ENCODE peak calls at places on chromosomes 13 and 19, in nine cellular contexts. B, R, A, H, Y, U, O, P and G are unnamed samples.

GRCh38 chr13:85411608-85412007 is 387.6 kb downstream of the SLITRK6 start:
- DNase-seq in B (no peak), R (no peak), A (peak), H (no peak), Y (no peak), U (no peak), O (no peak), P (no peak), G (no peak)

GRCh38 chr13:32443111-32443510 is 15.2 kb upstream of the N4BP2L1 start:
- DNase-seq in B (no peak), R (no peak), A (no peak), H (peak), Y (no peak), U (peak), O (peak), P (no peak), G (peak)

GRCh38 chr13:46062190-46062589 is 9.6 kb upstream of the ZC3H13 start:
- DNase-seq in B (peak), R (no peak), A (peak), H (no peak), Y (peak), U (no peak), O (no peak), P (no peak), G (no peak)

GRCh38 chr13:75186384-75186783 is 295.6 kb downstream of the TBC1D4 start:
- DNase-seq in B (no peak), R (no peak), A (no peak), H (no peak), Y (no peak), U (no peak), O (peak), P (no peak), G (no peak)

GRCh38 chr19:13252569-13253335 is 102.5 kb downstream of the IER2 start:
- DNase-seq in B (no peak), R (no peak), A (no peak), H (no peak), Y (no peak), U (no peak), O (no peak), P (no peak), G (no peak)

GRCh38 chr19:46721269-46722003 is 4.5 kb upstream of the PRKD2 start:
- DNase-seq in B (no peak), R (no peak), A (no peak), H (no peak), Y (no peak), U (no peak), O (no peak), P (no peak), G (no peak)

GRCh38 chr13:26695891-26696311 is 64.7 kb downstream of the GPR12 start:
- DNase-seq in B (no peak), R (no peak), A (no peak), H (no peak), Y (no peak), U (no peak), O (no peak), P (no peak), G (no peak)

GRCh38 chr13:72456486-72456885 is 270.9 kb downstream of the MZT1 start:
- DNase-seq in B (no peak), R (no peak), A (no peak), H (no peak), Y (no peak), U (no peak), O (no peak), P (no peak), G (no peak)

GRCh38 chr19:46475976-46476375 is 4.6 kb upstream of the PNMA8A start:
- DNase-seq in B (no peak), R (no peak), A (peak), H (no peak), Y (no peak), U (no peak), O (no peak), P (no peak), G (no peak)

GRCh38 chr19:7705387-7706187 is 3.7 kb upstream of the FCER2 start:
- DNase-seq in B (no peak), R (no peak), A (no peak), H (no peak), Y (no peak), U (peak), O (no peak), P (peak), G (no peak)

GRCh38 chr19:18074192-18074591 is 12.5 kb downstream of the IL12RB1 start:
- DNase-seq in B (no peak), R (no peak), A (no peak), H (peak), Y (no peak), U (no peak), O (no peak), P (no peak), G (no peak)

GRCh38 chr13:39414339-39414738 is 188.7 kb downstream of the LHFPL6 start:
- DNase-seq in B (no peak), R (no peak), A (no peak), H (no peak), Y (no peak), U (no peak), O (no peak), P (no peak), G (no peak)

GRCh38 chr19:45505151-45505995 is 1.9 kb upstream of the VASP start:
- DNase-seq in B (no peak), R (no peak), A (no peak), H (no peak), Y (peak), U (no peak), O (no peak), P (no peak), G (no peak)

GRCh38 chr19:2549701-2550191 is 73.8 kb downstream of the GADD45B start:
- DNase-seq in B (peak), R (no peak), A (peak), H (no peak), Y (peak), U (no peak), O (no peak), P (peak), G (peak)

GRCh38 chr19:50794778-50795664 is 4.8 kb downstream of the ACP4 start:
- DNase-seq in B (no peak), R (no peak), A (no peak), H (no peak), Y (peak), U (no peak), O (peak), P (no peak), G (no peak)

GRCh38 chr19:33613601-33614000 is 8.2 kb upstream of the CHST8 start:
- DNase-seq in B (no peak), R (no peak), A (no peak), H (no peak), Y (no peak), U (no peak), O (no peak), P (no peak), G (no peak)

GRCh38 chr13:34750078-34750703 is 191.9 kb upstream of the NBEA start:
- DNase-seq in B (no peak), R (no peak), A (no peak), H (no peak), Y (no peak), U (no peak), O (peak), P (no peak), G (no peak)

GRCh38 chr13:97327071-97327470 is 104.9 kb downstream of the MBNL2 start:
- DNase-seq in B (no peak), R (no peak), A (no peak), H (no peak), Y (no peak), U (no peak), O (no peak), P (no peak), G (no peak)

GRCh38 chr13:79808475-79808874 is 327.5 kb downstream of the NDFIP2 start:
- DNase-seq in B (no peak), R (no peak), A (no peak), H (no peak), Y (no peak), U (no peak), O (no peak), P (no peak), G (no peak)

GRCh38 chr19:1580957-1581356 is 11.7 kb downstream of the MBD3 start:
- DNase-seq in B (no peak), R (no peak), A (no peak), H (no peak), Y (no peak), U (no peak), O (no peak), P (no peak), G (no peak)

GRCh38 chr19:1612114-1613086 is 7.1 kb upstream of the UQCR11 start:
- DNase-seq in B (no peak), R (no peak), A (no peak), H (no peak), Y (no peak), U (no peak), O (no peak), P (no peak), G (no peak)

GRCh38 chr19:46574533-46574932 is 26.6 kb upstream of the CALM3 start:
- DNase-seq in B (no peak), R (no peak), A (no peak), H (no peak), Y (peak), U (peak), O (no peak), P (no peak), G (no peak)

GRCh38 chr19:30742539-30742938 is 370.4 kb downstream of the ZNF536 start:
- DNase-seq in B (no peak), R (no peak), A (no peak), H (no peak), Y (no peak), U (no peak), O (no peak), P (no peak), G (no peak)

GRCh38 chr13:79810671-79811070 is 329.7 kb downstream of the NDFIP2 start:
- DNase-seq in B (no peak), R (peak), A (no peak), H (no peak), Y (peak), U (no peak), O (no peak), P (no peak), G (no peak)

GRCh38 chr13:100542546-100543156 is 45.9 kb downstream of the GGACT start:
- DNase-seq in B (peak), R (no peak), A (peak), H (peak), Y (peak), U (no peak), O (peak), P (no peak), G (peak)

GRCh38 chr13:97658556-97658955 is 224.6 kb downstream of the RAP2A start:
- DNase-seq in B (no peak), R (no peak), A (no peak), H (no peak), Y (no peak), U (no peak), O (no peak), P (no peak), G (no peak)

GRCh38 chr13:31595568-31595967 is 143.8 kb upstream of the RXFP2 start:
- DNase-seq in B (peak), R (no peak), A (peak), H (no peak), Y (no peak), U (no peak), O (no peak), P (no peak), G (no peak)

GRCh38 chr13:20580257-20580656 is 13.3 kb downstream of the IFT88 start:
- DNase-seq in B (no peak), R (no peak), A (no peak), H (no peak), Y (no peak), U (no peak), O (no peak), P (no peak), G (peak)

GRCh38 chr13:109348514-109349340 is 437.7 kb downstream of the IRS2 start:
- DNase-seq in B (no peak), R (no peak), A (no peak), H (no peak), Y (no peak), U (no peak), O (no peak), P (no peak), G (no peak)

GRCh38 chr19:4379383-4380253 is 20.7 kb downstream of the SH3GL1 start:
- DNase-seq in B (peak), R (peak), A (no peak), H (no peak), Y (peak), U (no peak), O (peak), P (no peak), G (peak)

GRCh38 chr13:70795484-70795883 is 687.2 kb upstream of the KLHL1 start:
- DNase-seq in B (no peak), R (no peak), A (no peak), H (no peak), Y (no peak), U (no peak), O (no peak), P (no peak), G (no peak)

GRCh38 chr19:33186835-33187540 is 7.1 kb upstream of the LRP3 start:
- DNase-seq in B (no peak), R (no peak), A (no peak), H (no peak), Y (no peak), U (no peak), O (no peak), P (peak), G (peak)

GRCh38 chr13:43786766-43787517 is at the start of gene ENOX1:
- DNase-seq in B (no peak), R (no peak), A (peak), H (peak), Y (peak), U (no peak), O (peak), P (peak), G (no peak)